ENCODE peak calls at places on chromosomes 1 and 21, in four cellular contexts. Y, W, Z and D are unnamed samples.

GRCh38 chr1:158145173-158145719 is 35.4 kb upstream of the CD1D start:
- DNase-seq in Y (no peak), W (no peak), Z (no peak), D (no peak)

GRCh38 chr1:106972074-106972473 is 84.4 kb upstream of the PRMT6 start:
- DNase-seq in Y (no peak), W (no peak), Z (no peak), D (no peak)

GRCh38 chr1:113654883-113655282 is 104.4 kb downstream of the PHTF1 start:
- DNase-seq in Y (no peak), W (no peak), Z (no peak), D (no peak)

GRCh38 chr1:7207875-7208646 is 422.8 kb downstream of the CAMTA1 start:
- DNase-seq in Y (no peak), W (peak; percentile 87), Z (peak; percentile 93), D (no peak)

GRCh38 chr1:116115476-116115875 is 4.3 kb downstream of the MAB21L3 start:
- DNase-seq in Y (no peak), W (no peak), Z (no peak), D (peak; percentile 64)

GRCh38 chr1:10257851-10258250 is 47.5 kb downstream of the KIF1B start:
- DNase-seq in Y (no peak), W (no peak), Z (no peak), D (no peak)

GRCh38 chr1:198678301-198678836 is 39.5 kb downstream of the PTPRC start:
- DNase-seq in Y (peak; percentile 81), W (no peak), Z (no peak), D (no peak)

GRCh38 chr1:9368356-9368755 is 75.7 kb downstream of the SPSB1 start:
- DNase-seq in Y (no peak), W (no peak), Z (no peak), D (no peak)

GRCh38 chr1:164948101-164948500 is 389.1 kb downstream of the PBX1 start:
- DNase-seq in Y (no peak), W (no peak), Z (no peak), D (no peak)

GRCh38 chr1:43056981-43057391 is 98.3 kb upstream of the SLC2A1 start:
- DNase-seq in Y (no peak), W (no peak), Z (no peak), D (no peak)

GRCh38 chr1:161198877-161199431 is at the start of gene ADAMTS4:
- DNase-seq in Y (no peak), W (peak; percentile 82), Z (peak; percentile 83), D (no peak)

GRCh38 chr1:49906365-49906764 is 117.4 kb downstream of the AGBL4 start:
- DNase-seq in Y (no peak), W (no peak), Z (no peak), D (no peak)

GRCh38 chr1:162159515-162159914 is 90.0 kb downstream of the NOS1AP start:
- DNase-seq in Y (no peak), W (no peak), Z (no peak), D (no peak)

GRCh38 chr1:203592156-203592555 is 34.5 kb upstream of the ATP2B4 start:
- DNase-seq in Y (no peak), W (peak; percentile 66), Z (peak; percentile 94), D (no peak)

GRCh38 chr1:91559838-91560514 is 59.3 kb downstream of the CDC7 start:
- DNase-seq in Y (peak; percentile 25), W (no peak), Z (no peak), D (no peak)

GRCh38 chr1:43704838-43705237 is 2.5 kb upstream of the ST3GAL3 start:
- DNase-seq in Y (no peak), W (no peak), Z (no peak), D (no peak)

GRCh38 chr1:61851849-61852692 is 109.8 kb downstream of the PATJ start:
- DNase-seq in Y (no peak), W (no peak), Z (no peak), D (no peak)

GRCh38 chr1:84090447-84091244 is 53.4 kb upstream of the PRKACB start:
- DNase-seq in Y (peak; percentile 18), W (no peak), Z (no peak), D (no peak)

GRCh38 chr1:20087668-20088067 is 17.7 kb downstream of the PLA2G5 start:
- DNase-seq in Y (no peak), W (no peak), Z (no peak), D (no peak)

GRCh38 chr1:226432586-226433360 is 24.9 kb upstream of the PARP1 start:
- DNase-seq in Y (no peak), W (no peak), Z (peak; percentile 53), D (no peak)

GRCh38 chr1:244839656-244840055 is 4.2 kb downstream of the COX20 start:
- DNase-seq in Y (no peak), W (no peak), Z (no peak), D (no peak)

GRCh38 chr1:244833734-244834595 is 1.5 kb upstream of the COX20 start:
- DNase-seq in Y (peak; percentile 56), W (peak; percentile 66), Z (peak; percentile 81), D (peak; percentile 71)

GRCh38 chr1:24108334-24109165 is 3.4 kb downstream of the MYOM3 start:
- DNase-seq in Y (no peak), W (no peak), Z (no peak), D (peak; percentile 70)

GRCh38 chr1:51941528-51941927 is 49.0 kb downstream of the RAB3B start:
- DNase-seq in Y (no peak), W (no peak), Z (no peak), D (no peak)

GRCh38 chr1:9835758-9836631 is 12.2 kb upstream of the CLSTN1 start:
- DNase-seq in Y (no peak), W (peak; percentile 80), Z (peak; percentile 88), D (no peak)

GRCh38 chr21:22585558-22585957 is 1587.3 kb downstream of the NCAM2 start:
- DNase-seq in Y (no peak), W (no peak), Z (no peak), D (no peak)

GRCh38 chr1:1788646-1789431 is 10.6 kb upstream of the NADK start:
- DNase-seq in Y (no peak), W (peak; percentile 58), Z (peak; percentile 84), D (no peak)

GRCh38 chr1:183685112-183685713 is 32.1 kb upstream of the APOBEC4 start:
- DNase-seq in Y (no peak), W (peak; percentile 39), Z (peak; percentile 70), D (no peak)

GRCh38 chr1:231814031-231814430 is 187.4 kb downstream of the DISC1 start:
- DNase-seq in Y (no peak), W (no peak), Z (no peak), D (no peak)

DNA sequence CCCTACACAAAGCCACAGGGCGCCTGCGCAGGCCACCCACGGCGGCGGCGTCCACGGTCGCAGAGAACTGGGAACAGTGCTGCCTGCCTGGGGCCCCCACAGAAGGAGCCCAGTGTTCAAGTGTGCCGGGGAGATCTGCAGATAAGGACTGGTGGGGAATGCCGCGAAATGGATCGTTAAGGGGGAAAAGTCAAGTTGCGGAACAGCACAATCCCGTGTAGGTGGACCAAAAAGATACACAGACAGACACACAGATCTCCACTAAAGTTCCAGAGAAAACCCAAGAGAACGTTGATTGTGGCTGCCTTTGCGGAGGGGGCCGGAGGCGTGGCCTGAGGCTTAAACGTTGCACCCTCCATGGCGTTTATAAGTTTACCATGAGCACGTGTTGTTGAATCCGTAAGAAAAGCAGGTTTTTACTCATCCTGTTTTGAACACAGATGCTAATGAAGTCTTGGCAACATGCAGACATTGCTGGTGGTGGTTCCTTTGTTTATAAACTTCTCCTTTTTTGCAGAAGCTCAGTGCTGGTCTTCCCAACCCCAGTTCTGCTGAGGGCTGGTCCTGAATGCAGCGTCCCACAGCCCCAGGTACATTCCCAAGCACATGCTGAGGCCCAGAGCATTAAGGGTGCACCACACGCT is 4.1 kb downstream of the SPATC1L start:
- DNase-seq in Y (no peak), W (no peak), Z (peak; percentile 47), D (no peak)
- H3K27ac ChIP-seq in Y (no peak overlapping the region), W (no peak overlapping the region), Z (no peak overlapping the region), D (no peak overlapping the region)

DNA sequence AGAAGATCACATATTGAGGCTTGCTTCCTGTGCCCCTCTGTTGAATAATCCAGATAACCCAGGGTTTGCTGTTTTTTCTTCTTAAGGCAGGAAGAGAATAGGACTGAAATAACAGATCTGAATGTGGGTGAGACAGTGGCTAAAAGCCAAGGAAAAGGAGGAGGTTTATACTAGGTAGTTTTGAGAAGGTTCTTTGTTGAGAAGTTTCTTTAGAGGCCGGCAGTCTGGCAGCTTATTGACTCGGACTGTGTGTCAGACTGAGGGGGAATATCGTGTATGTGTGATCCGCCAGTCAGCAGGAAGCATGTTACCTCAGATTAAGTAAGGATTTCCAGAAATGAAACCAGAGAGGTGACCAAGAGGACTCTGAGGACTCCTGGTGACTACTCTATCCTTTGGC is 119.8 kb downstream of the PLA2G4A start:
- DNase-seq in Y (no peak), W (no peak), Z (no peak), D (no peak)
- H3K4me1 ChIP-seq in Y (no peaks in the 10 kb centered on the region), W (no peaks in the 10 kb centered on the region), Z (peaks cover 4% of the 10 kb centered on the region), D (no peaks in the 10 kb centered on the region)

DNA sequence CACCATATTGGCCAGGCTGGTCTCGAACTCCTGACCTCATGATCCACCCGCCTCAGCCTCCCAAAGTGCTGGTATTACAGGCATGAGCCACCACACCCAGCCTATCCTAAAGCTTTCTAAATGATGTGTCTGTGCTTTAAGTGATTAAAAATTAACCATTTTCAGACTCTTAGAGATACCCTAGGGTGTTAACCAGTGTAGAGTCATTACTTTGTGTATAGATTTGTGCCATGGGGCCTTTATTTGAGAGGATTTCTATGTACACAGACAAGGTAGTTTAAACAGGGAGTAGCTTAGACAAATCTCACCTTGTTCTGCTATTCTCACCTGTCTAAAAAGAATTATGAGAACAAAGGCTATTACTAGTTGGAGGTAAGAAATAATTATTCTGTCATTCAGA is 12.7 kb upstream of the PLEKHM2 start:
- DNase-seq in Y (no peak), W (no peak), Z (no peak), D (no peak)
- H3K27ac ChIP-seq in Y (no peak overlapping the region), W (no peak overlapping the region), Z (no peak overlapping the region), D (no peak overlapping the region)

DNA sequence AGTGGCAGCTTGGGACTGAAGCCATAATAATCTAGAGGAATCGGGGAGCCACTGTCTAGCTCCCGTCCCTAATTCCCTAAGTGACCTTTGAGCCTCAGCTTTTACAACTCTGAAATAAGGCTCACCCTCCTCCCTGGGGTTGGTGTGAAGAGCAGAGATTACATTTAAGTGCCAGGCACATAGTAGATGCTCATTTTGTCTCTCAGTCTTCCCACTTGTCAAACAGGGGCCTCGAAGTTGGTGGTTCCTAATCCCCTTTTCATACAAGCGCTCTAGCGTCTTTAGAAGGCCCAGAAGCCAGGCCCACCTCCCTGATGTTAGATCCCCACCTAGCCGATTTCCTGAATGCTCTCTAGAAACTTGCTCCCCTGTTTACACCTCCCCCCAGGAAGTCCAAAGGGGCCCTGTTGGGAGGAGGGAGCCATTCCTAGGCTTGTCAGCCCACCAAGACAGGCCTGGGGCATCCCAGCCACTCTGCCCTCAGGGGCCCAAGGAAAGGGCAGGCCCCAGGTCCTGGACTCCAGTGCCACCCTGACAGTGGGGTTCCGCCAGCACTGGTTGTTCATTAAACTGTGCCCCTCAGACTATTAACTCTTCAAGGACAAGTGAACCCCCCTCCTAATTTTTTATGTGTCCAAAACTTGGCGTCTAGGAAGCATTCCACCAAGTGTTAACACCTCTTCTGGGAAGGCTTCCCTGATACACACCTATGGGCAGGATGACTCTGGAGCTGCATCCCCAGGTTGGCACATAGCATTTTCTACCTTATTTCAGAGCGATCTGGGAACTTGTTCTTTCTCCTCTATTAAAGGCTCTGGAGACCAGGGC is 49.4 kb upstream of the ECE1 start:
- DNase-seq in Y (no peak), W (no peak), Z (no peak), D (no peak)
- H3K4me1 ChIP-seq in Y (peaks cover 93% of the 10 kb centered on the region), W (no peaks in the 10 kb centered on the region), Z (peaks cover 36% of the 10 kb centered on the region), D (peaks cover 33% of the 10 kb centered on the region)